ENCODE peak calls at places on chromosome 17, in seven cellular contexts. U, Y, E, I, F, O and X are unnamed samples.

GRCh38 chr17:37779554-37779953 is 34.7 kb upstream of the HNF1B start:
- DNase-seq in E (no peak), Y (no peak), F (no peak), I (no peak), O (no peak), U (no peak), X (no peak)

GRCh38 chr17:63113167-63113566 is 147.1 kb downstream of the TANC2 start:
- DNase-seq in Y (no peak), F (peak; percentile 11), O (no peak), U (no peak), I (no peak), E (no peak), X (no peak)

GRCh38 chr17:54982399-54982798 is 13.8 kb downstream of the STXBP4 start:
- DNase-seq in O (no peak), U (no peak), I (no peak), Y (no peak), F (peak; percentile 30), E (no peak), X (no peak)

GRCh38 chr17:37025241-37025640 is 76.5 kb downstream of the AATF start:
- DNase-seq in Y (no peak), E (no peak), I (no peak), F (no peak), O (no peak), U (no peak), X (no peak)

GRCh38 chr17:77810536-77810935 is 148.0 kb upstream of the TNRC6C start:
- DNase-seq in Y (no peak), O (no peak), I (no peak), E (no peak), U (no peak), F (peak; percentile 68), X (no peak)

GRCh38 chr17:67942810-67943209 is 53.5 kb downstream of the C17orf58 start:
- DNase-seq in I (no peak), F (no peak), E (no peak), Y (no peak), O (no peak), U (no peak), X (no peak)

GRCh38 chr17:35449371-35449931 is 885 bp upstream of the SLFN13 start:
- DNase-seq in Y (no peak), I (no peak), U (no peak), O (no peak), F (no peak), E (no peak), X (no peak)

GRCh38 chr17:1896243-1897163 is 66.7 kb downstream of the RPA1 start:
- DNase-seq in I (no peak), O (no peak), F (no peak), U (no peak), Y (no peak), E (no peak), X (no peak)

GRCh38 chr17:17579691-17580090 is 11.8 kb downstream of the PEMT start:
- DNase-seq in U (no peak), O (no peak), F (peak; percentile 65), Y (no peak), E (no peak), I (no peak), X (no peak)

GRCh38 chr17:81429813-81430510 is 34.7 kb downstream of the BAHCC1 start:
- DNase-seq in E (no peak), U (no peak), F (no peak), O (no peak), I (no peak), Y (peak; percentile 70), X (no peak)